ENCODE peak calls at places on chromosomes 4 and X, in five cellular contexts. One of them, this sample, is unnamed.

GRCh38 chrX:119488749-119489148 is 20.5 kb downstream of the SLC25A5 start:
- DNase-seq in GM23248: peak
- DNase-seq in ovary: peak
- DNase-seq in caudate nucleus: no peak
- DNase-seq in fibroblast of lung: peak
- DNase-seq in this sample: no peak

GRCh38 chr4:103445377-103445776 is 247.2 kb upstream of the CENPE start:
- DNase-seq in GM23248: no peak
- DNase-seq in ovary: no peak
- DNase-seq in caudate nucleus: no peak
- DNase-seq in fibroblast of lung: no peak
- DNase-seq in this sample: no peak

GRCh38 chr4:16227462-16227868 is 1.2 kb upstream of the TAPT1 start:
- DNase-seq in GM23248: peak
- DNase-seq in ovary: peak
- DNase-seq in caudate nucleus: no peak
- DNase-seq in fibroblast of lung: peak
- DNase-seq in this sample: peak

GRCh38 chrX:19556202-19556601 is 40.9 kb upstream of the MAP3K15 start:
- DNase-seq in GM23248: no peak
- DNase-seq in ovary: no peak
- DNase-seq in caudate nucleus: no peak
- DNase-seq in fibroblast of lung: no peak
- DNase-seq in this sample: no peak

GRCh38 chrX:111445485-111445884 is 33.5 kb upstream of the DCX start:
- DNase-seq in GM23248: peak
- DNase-seq in ovary: no peak
- DNase-seq in caudate nucleus: no peak
- DNase-seq in fibroblast of lung: peak
- DNase-seq in this sample: peak

GRCh38 chr4:8383451-8384160 is 56.9 kb downstream of the ACOX3 start:
- DNase-seq in GM23248: no peak
- DNase-seq in ovary: no peak
- DNase-seq in caudate nucleus: no peak
- DNase-seq in fibroblast of lung: peak
- DNase-seq in this sample: no peak

GRCh38 chrX:39766882-39767281 is 330.9 kb downstream of the BCOR start:
- DNase-seq in GM23248: no peak
- DNase-seq in ovary: no peak
- DNase-seq in caudate nucleus: no peak
- DNase-seq in fibroblast of lung: peak
- DNase-seq in this sample: no peak

GRCh38 chr4:91243132-91243531 is 1060.6 kb upstream of the GRID2 start:
- DNase-seq in GM23248: no peak
- DNase-seq in ovary: no peak
- DNase-seq in caudate nucleus: no peak
- DNase-seq in fibroblast of lung: peak
- DNase-seq in this sample: no peak

GRCh38 chr4:141569141-141569540 is 67.2 kb upstream of the IL15 start:
- DNase-seq in GM23248: peak
- DNase-seq in ovary: no peak
- DNase-seq in caudate nucleus: no peak
- DNase-seq in fibroblast of lung: peak
- DNase-seq in this sample: no peak

GRCh38 chr4:82181789-82182188 is 192.0 kb downstream of the HNRNPD start:
- DNase-seq in GM23248: no peak
- DNase-seq in ovary: no peak
- DNase-seq in caudate nucleus: no peak
- DNase-seq in fibroblast of lung: no peak
- DNase-seq in this sample: no peak

GRCh38 chrX:110966839-110967238 is 129.2 kb upstream of the PAK3 start:
- DNase-seq in GM23248: peak
- DNase-seq in ovary: no peak
- DNase-seq in caudate nucleus: no peak
- DNase-seq in fibroblast of lung: peak
- DNase-seq in this sample: peak

GRCh38 chr4:87002682-87003043 is 67.9 kb downstream of the AFF1 start:
- DNase-seq in GM23248: no peak
- DNase-seq in ovary: no peak
- DNase-seq in caudate nucleus: no peak
- DNase-seq in fibroblast of lung: no peak
- DNase-seq in this sample: no peak

GRCh38 chr4:184237612-184238011 is 19.9 kb upstream of the ENPP6 start:
- DNase-seq in GM23248: peak
- DNase-seq in ovary: no peak
- DNase-seq in caudate nucleus: no peak
- DNase-seq in fibroblast of lung: no peak
- DNase-seq in this sample: peak

GRCh38 chr4:135050086-135050717 is 848.6 kb upstream of the PABPC4L start:
- DNase-seq in GM23248: no peak
- DNase-seq in ovary: no peak
- DNase-seq in caudate nucleus: no peak
- DNase-seq in fibroblast of lung: no peak
- DNase-seq in this sample: no peak

GRCh38 chrX:70494441-70494840 is 49.8 kb downstream of the DLG3 start:
- DNase-seq in GM23248: peak
- DNase-seq in ovary: no peak
- DNase-seq in caudate nucleus: no peak
- DNase-seq in fibroblast of lung: no peak
- DNase-seq in this sample: no peak

GRCh38 chrX:40083120-40083978 is 14.4 kb downstream of the BCOR start:
- DNase-seq in GM23248: peak
- DNase-seq in ovary: peak
- DNase-seq in caudate nucleus: no peak
- DNase-seq in fibroblast of lung: no peak
- DNase-seq in this sample: peak

GRCh38 chr4:54082168-54082567 is 17.8 kb upstream of the CHIC2 start:
- DNase-seq in GM23248: peak
- DNase-seq in ovary: no peak
- DNase-seq in caudate nucleus: no peak
- DNase-seq in fibroblast of lung: peak
- DNase-seq in this sample: peak

GRCh38 chrX:21940356-21940829 is at the start of gene SMS:
- DNase-seq in GM23248: peak
- DNase-seq in ovary: peak
- DNase-seq in caudate nucleus: no peak
- DNase-seq in fibroblast of lung: peak
- DNase-seq in this sample: peak

GRCh38 chr4:93529692-93530091 is 298.9 kb upstream of the ATOH1 start:
- DNase-seq in GM23248: no peak
- DNase-seq in ovary: no peak
- DNase-seq in caudate nucleus: no peak
- DNase-seq in fibroblast of lung: no peak
- DNase-seq in this sample: no peak

GRCh38 chr4:140078366-140078765 is 75.6 kb downstream of the MAML3 start:
- DNase-seq in GM23248: peak
- DNase-seq in ovary: peak
- DNase-seq in caudate nucleus: no peak
- DNase-seq in fibroblast of lung: peak
- DNase-seq in this sample: no peak

GRCh38 chr4:86596802-86597201 is 2.7 kb downstream of the PTPN13 start:
- DNase-seq in GM23248: peak
- DNase-seq in ovary: no peak
- DNase-seq in caudate nucleus: no peak
- DNase-seq in fibroblast of lung: peak
- DNase-seq in this sample: peak

GRCh38 chr4:124177647-124178425 is 534.7 kb downstream of the ANKRD50 start:
- DNase-seq in GM23248: peak
- DNase-seq in ovary: no peak
- DNase-seq in caudate nucleus: no peak
- DNase-seq in fibroblast of lung: peak
- DNase-seq in this sample: peak

GRCh38 chr4:182679531-182679930 is 237.7 kb downstream of the DCTD start:
- DNase-seq in GM23248: no peak
- DNase-seq in ovary: no peak
- DNase-seq in caudate nucleus: no peak
- DNase-seq in fibroblast of lung: no peak
- DNase-seq in this sample: no peak

GRCh38 chr4:113635739-113636437 is 125.7 kb downstream of the CAMK2D start:
- DNase-seq in GM23248: no peak
- DNase-seq in ovary: no peak
- DNase-seq in caudate nucleus: no peak
- DNase-seq in fibroblast of lung: peak
- DNase-seq in this sample: no peak

GRCh38 chr4:2649604-2650114 is 106.5 kb downstream of the TNIP2 start:
- DNase-seq in GM23248: no peak
- DNase-seq in ovary: no peak
- DNase-seq in caudate nucleus: no peak
- DNase-seq in fibroblast of lung: no peak
- DNase-seq in this sample: no peak

GRCh38 chrX:110418220-110418856 is 59.7 kb downstream of the RTL9 start:
- DNase-seq in GM23248: peak
- DNase-seq in ovary: peak
- DNase-seq in caudate nucleus: no peak
- DNase-seq in fibroblast of lung: peak
- DNase-seq in this sample: no peak

DNA sequence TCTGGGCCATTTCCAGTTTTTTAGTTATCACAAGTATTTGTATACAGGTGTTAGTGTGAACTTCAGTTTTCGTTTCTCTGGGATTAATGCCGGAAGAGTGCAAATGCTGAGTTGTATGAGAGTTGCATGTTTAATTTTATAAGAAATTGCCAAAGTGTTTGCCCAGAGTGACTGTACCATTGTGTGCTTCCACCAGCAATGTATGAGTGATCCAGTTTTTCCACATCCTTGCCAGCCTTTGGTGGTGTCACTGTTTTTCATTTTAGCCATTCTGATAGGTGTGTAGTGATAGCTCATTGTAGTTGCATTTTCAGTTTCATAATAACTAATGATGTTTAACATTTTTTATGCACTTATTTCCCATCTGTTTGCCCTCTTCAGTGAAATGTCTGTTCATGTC is 18.4 kb downstream of the PLS3 start:
- DNase-seq in GM23248: no peak
- DNase-seq in ovary: no peak
- DNase-seq in caudate nucleus: no peak
- DNase-seq in fibroblast of lung: no peak
- DNase-seq in this sample: no peak
- H3K27ac ChIP-seq in GM23248: no peak
- H3K27ac ChIP-seq in ovary: no peak
- H3K27ac ChIP-seq in caudate nucleus: no peak
- H3K27ac ChIP-seq in fibroblast of lung: no peak
- H3K27ac ChIP-seq in this sample: no peak

DNA sequence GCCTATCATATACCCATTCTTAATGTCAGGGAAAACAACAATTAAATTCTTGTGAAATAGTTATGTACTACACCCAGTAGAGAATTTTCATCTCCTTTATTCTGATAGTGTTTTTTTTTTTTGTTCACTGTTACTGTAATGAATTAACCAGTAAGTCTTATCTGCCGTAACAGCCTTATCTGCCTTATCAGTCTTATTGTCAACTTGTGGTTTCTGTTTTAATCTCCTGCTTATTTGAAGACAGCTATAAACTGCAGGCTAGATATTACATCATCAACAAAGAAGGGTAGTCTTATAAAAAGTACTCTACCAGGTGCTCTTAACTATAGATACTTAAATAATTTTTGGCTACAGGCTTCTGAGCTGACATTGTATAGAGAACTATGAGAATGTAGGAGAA is 79.5 kb downstream of the MAGEB5 start:
- DNase-seq in GM23248: no peak
- DNase-seq in ovary: no peak
- DNase-seq in caudate nucleus: no peak
- DNase-seq in fibroblast of lung: no peak
- DNase-seq in this sample: no peak
- H3K27ac ChIP-seq in GM23248: no peak
- H3K27ac ChIP-seq in ovary: no peak
- H3K27ac ChIP-seq in caudate nucleus: no peak
- H3K27ac ChIP-seq in fibroblast of lung: no peak
- H3K27ac ChIP-seq in this sample: no peak

GRCh38 chrX:72268601-72269365 is 8.3 kb downstream of the RPS4X start:
- DNase-seq in GM23248: peak
- DNase-seq in ovary: no peak
- DNase-seq in caudate nucleus: no peak
- DNase-seq in fibroblast of lung: peak
- DNase-seq in this sample: no peak

GRCh38 chrX:72271091-72271490 is 6.0 kb downstream of the RPS4X start:
- DNase-seq in GM23248: peak
- DNase-seq in ovary: no peak
- DNase-seq in caudate nucleus: no peak
- DNase-seq in fibroblast of lung: no peak
- DNase-seq in this sample: no peak

GRCh38 chrX:72271812-72272211 is 5.2 kb downstream of the RPS4X start:
- DNase-seq in GM23248: no peak
- DNase-seq in ovary: no peak
- DNase-seq in caudate nucleus: no peak
- DNase-seq in fibroblast of lung: no peak
- DNase-seq in this sample: peak

GRCh38 chrX:72269671-72270251 is 7.3 kb downstream of the RPS4X start:
- DNase-seq in GM23248: peak
- DNase-seq in ovary: no peak
- DNase-seq in caudate nucleus: no peak
- DNase-seq in fibroblast of lung: peak
- DNase-seq in this sample: peak

DNA sequence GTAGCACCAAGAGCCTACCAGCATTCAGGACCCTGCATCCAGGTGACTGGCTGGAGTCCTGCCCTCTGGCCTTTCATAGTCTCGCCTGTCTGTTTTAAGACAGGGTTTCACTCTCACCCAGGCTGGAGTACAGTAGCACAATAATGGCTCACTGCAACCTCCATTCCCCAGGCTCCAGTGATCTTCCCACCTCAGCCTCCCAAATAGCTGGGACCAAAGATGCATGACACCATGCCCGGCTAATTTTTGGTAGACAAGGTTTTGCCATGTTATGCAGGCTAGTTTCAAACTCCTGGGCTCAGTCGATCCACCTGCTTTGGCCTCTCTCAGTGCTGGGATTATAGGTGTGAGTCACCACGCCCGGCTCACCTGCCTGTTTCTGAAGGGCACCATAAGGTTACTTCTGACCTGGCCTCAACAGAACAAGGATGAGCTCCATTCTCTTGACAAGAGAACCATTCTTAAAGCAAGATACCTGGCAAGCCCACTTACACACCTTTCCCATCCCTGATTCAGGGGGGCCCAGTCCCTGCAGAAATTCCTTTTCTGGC is 6.7 kb downstream of the RPS4X start:
- DNase-seq in GM23248: no peak
- DNase-seq in ovary: no peak
- DNase-seq in caudate nucleus: no peak
- DNase-seq in fibroblast of lung: no peak
- DNase-seq in this sample: no peak
- H3K27ac ChIP-seq in GM23248: peak
- H3K27ac ChIP-seq in ovary: no peak
- H3K27ac ChIP-seq in caudate nucleus: peak
- H3K27ac ChIP-seq in fibroblast of lung: peak
- H3K27ac ChIP-seq in this sample: no peak

DNA sequence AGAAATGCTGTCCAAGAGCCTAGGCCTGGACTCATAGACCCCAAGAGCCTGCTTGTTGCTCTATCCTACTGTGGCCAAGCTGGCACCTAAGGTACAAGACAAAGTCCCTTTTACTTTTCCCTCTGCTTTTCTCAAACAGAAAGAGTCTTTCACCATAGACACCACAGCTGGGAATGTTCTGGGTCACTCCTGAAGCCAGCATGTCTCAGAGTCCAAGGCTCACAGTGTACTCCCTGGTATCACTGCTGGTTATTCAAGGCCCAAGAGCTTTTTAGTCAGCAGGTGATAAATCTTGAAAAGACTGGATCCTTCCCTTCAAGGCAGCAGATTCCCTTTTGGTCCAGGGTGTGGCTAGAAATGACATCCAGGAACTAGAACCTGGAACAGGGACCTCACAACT is 328.8 kb downstream of the IQCM start:
- DNase-seq in GM23248: no peak
- DNase-seq in ovary: no peak
- DNase-seq in caudate nucleus: no peak
- DNase-seq in fibroblast of lung: no peak
- DNase-seq in this sample: no peak
- H3K27ac ChIP-seq in GM23248: no peak
- H3K27ac ChIP-seq in ovary: no peak
- H3K27ac ChIP-seq in caudate nucleus: no peak
- H3K27ac ChIP-seq in fibroblast of lung: no peak
- H3K27ac ChIP-seq in this sample: no peak